ENCODE peak calls at places on chromosomes 4 and X, in four cellular contexts. Y is astrocyte of the spinal cord, C is M059J, G is foreskin fibroblast. Z is an unnamed sample.

GRCh38 chrX:130799393-130799792 is 103.6 kb downstream of the ENOX2 start:
- DNase-seq in G (peak), C (peak), Y (peak), Z (no peak)

GRCh38 chrX:69565247-69565815 is 50.6 kb upstream of the EDA start:
- DNase-seq in Y (no peak), C (no peak), G (no peak), Z (no peak)

GRCh38 chrX:134631404-134632346 is 26.6 kb downstream of the PLAC1 start:
- DNase-seq in G (peak), Y (no peak), C (no peak), Z (peak)

GRCh38 chr4:147515220-147515936 is 34.5 kb downstream of the EDNRA start:
- DNase-seq in G (no peak), C (no peak), Y (no peak), Z (no peak)

GRCh38 chr4:142353149-142353738 is 492.9 kb downstream of the INPP4B start:
- DNase-seq in C (peak), Y (peak), G (peak), Z (peak)

GRCh38 chr4:20615492-20616136 is 84.6 kb upstream of the PACRGL start:
- DNase-seq in Y (no peak), G (no peak), C (peak), Z (no peak)

GRCh38 chr4:136946307-136946907 is 585.9 kb downstream of the PCDH18 start:
- DNase-seq in C (no peak), G (no peak), Y (no peak), Z (no peak)

GRCh38 chr4:140955528-140956094 is 177.7 kb downstream of the RNF150 start:
- DNase-seq in C (no peak), Y (no peak), G (no peak), Z (no peak)

GRCh38 chr4:179415842-179416223 is 1973.6 kb upstream of the AGA start:
- DNase-seq in C (peak), G (no peak), Y (peak), Z (no peak)

GRCh38 chrX:155148724-155149537 is 67.3 kb upstream of the VBP1 start:
- DNase-seq in C (peak), Y (peak), G (peak), Z (peak)

GRCh38 chr4:153513596-153513995 is 47.4 kb downstream of the TMEM131L start:
- DNase-seq in Y (peak), G (peak), C (peak), Z (no peak)

GRCh38 chr4:33482773-33483172 is 2761.5 kb downstream of the ARAP2 start:
- DNase-seq in Y (no peak), C (no peak), G (no peak), Z (no peak)